ENCODE peak calls at places on chromosomes 12 and 14, in five cellular contexts. V is HepG2, Y is A549, I is K562, J is GM12878. D is an unnamed sample.

GRCh38 chr14:60515696-60516284 is 6.8 kb downstream of the SIX6 start:
- DNase-seq in V (no peak), Y (no peak), I (no peak), J (no peak), D (no peak)

GRCh38 chr14:82913396-82913795 is 1379.7 kb upstream of the SEL1L start:
- DNase-seq in V (no peak), Y (no peak), I (no peak), J (no peak), D (no peak)

GRCh38 chr12:121795029-121795977 is 1.8 kb upstream of the RHOF start:
- DNase-seq in V (peak), Y (peak), I (peak), J (no peak), D (peak)

GRCh38 chr12:71567562-71567961 is 96.1 kb downstream of the ZFC3H1 start:
- DNase-seq in V (no peak), Y (no peak), I (peak), J (no peak), D (no peak)

GRCh38 chr14:65849558-65849957 is 437.0 kb downstream of the FUT8 start:
- DNase-seq in V (no peak), Y (no peak), I (no peak), J (no peak), D (no peak)

GRCh38 chr14:92501891-92502351 is 11.7 kb upstream of the RIN3 start:
- DNase-seq in V (no peak), Y (no peak), I (no peak), J (no peak), D (no peak)

GRCh38 chr14:104968541-104969401 is 9.4 kb downstream of the AHNAK2 start:
- DNase-seq in V (no peak), Y (peak), I (no peak), J (no peak), D (no peak)

GRCh38 chr14:105537580-105538474 is 11.4 kb downstream of the TMEM121 start:
- DNase-seq in V (no peak), Y (no peak), I (peak), J (no peak), D (no peak)

GRCh38 chr12:20376984-20377383 is 8.6 kb downstream of the PDE3A start:
- DNase-seq in V (no peak), Y (peak), I (no peak), J (no peak), D (peak)

GRCh38 chr12:30877110-30877875 is 49.3 kb upstream of the TSPAN11 start:
- DNase-seq in V (no peak), Y (no peak), I (no peak), J (no peak), D (no peak)

GRCh38 chr14:33475623-33476022 is 475.3 kb downstream of the EGLN3 start:
- DNase-seq in V (peak), Y (peak), I (no peak), J (no peak), D (no peak)
- TF ChIP-seq CEBPB in V (no peak), Y (no peak), I (no peak), J (no peak), D (no peak)

GRCh38 chr14:64743061-64743460 is 38.8 kb downstream of the PLEKHG3 start:
- DNase-seq in V (no peak), Y (no peak), I (no peak), J (no peak), D (no peak)
- TF ChIP-seq REST in V (no peak), Y (no peak), I (no peak), J (no peak), D (no peak)

DNA sequence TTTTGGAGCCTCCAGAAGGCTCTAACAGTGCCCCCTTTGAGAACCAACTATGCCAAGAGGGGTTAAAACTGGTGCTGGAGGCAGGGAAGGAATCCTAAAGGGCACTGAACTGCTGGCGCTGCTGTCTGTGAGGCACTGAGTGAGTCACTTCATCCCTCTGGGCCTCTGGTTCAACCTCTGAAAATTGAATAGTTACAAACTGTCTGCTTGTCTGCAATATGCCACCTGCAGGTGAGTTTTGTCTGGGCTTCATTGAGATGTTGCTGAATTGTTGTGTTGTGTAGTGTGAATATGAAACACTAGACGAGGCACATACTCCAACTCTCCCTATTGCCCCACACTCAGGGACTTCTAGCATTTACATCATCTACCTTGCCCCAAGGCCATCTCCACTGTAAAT is 68.0 kb downstream of the GRIN2B start:
- DNase-seq in V (no peak), Y (peak), I (no peak), J (no peak), D (no peak)
- TF ChIP-seq CEBPB in V (no peak), Y (no peak), I (no peak), J (no peak), D (no peak)

DNA sequence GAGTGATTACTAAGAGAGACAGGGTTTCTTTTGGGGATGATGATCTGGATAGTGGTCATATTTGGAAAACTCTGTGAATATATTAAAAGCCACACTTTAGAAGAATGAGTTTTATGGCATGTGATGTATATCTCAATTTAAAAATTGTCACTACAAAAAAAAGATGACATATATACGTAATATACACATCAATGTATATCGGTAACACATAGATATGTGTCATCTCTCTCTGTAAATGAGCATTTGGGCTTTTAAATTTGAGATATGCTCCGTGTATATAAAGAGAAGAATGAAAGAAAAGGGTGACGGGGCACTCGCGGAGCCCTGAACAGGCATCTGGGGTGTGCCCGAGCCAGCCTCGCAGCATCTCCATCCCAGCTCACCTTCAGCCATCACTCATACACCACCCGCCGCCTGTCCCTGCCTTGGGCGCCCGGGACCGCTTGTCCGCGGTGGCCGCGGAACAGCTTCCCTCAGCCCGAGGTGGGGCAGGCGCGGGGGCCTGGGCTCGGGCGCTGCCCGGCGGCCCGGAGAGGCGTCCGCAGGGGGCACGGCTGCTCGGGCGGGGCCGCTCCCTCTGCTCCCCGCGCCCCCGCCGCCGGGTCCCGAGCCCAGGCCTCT is 592 bp downstream of the SLC41A2 start:
- DNase-seq in V (no peak), Y (peak), I (no peak), J (no peak), D (no peak)
- TF ChIP-seq REST in V (no peak), Y (no peak), I (no peak), J (no peak), D (no peak)